ENCODE peak calls at places on chromosome 15, in six cellular contexts. W is neuronal stem cell, E is fibroblast of lung, L is PC-9, N is GM23248, I is neural progenitor cell. D is an unnamed sample. For H3K9me3, the result is how much of the 10 kb centered on the place peaks cover.

GRCh38 chr15:78322243-78322642 is 17.9 kb upstream of the CRABP1 start:
- DNase-seq in W (no peak), E (peak), L (peak), N (peak), I (no peak), D (no peak)

GRCh38 chr15:34721802-34722795 is 32.7 kb downstream of the GJD2 start:
- DNase-seq in W (peak), E (peak), L (peak), N (peak), I (peak), D (no peak)

GRCh38 chr15:37872661-37873060 is 61.8 kb upstream of the TMCO5A start:
- DNase-seq in W (no peak), E (no peak), L (no peak), N (peak), I (no peak), D (no peak)

GRCh38 chr15:34583399-34584320 is at the start of gene GOLGA8B:
- DNase-seq in W (peak), E (peak), L (peak), N (peak), I (peak), D (peak)

GRCh38 chr15:33098082-33099058 is 96.1 kb downstream of the FMN1 start:
- DNase-seq in W (no peak), E (peak), L (peak), N (peak), I (no peak), D (peak)

GRCh38 chr15:101052681-101053121 is 133.5 kb downstream of the LRRK1 start:
- DNase-seq in W (no peak), E (no peak), L (no peak), N (no peak), I (no peak), D (no peak)

GRCh38 chr15:96230557-96231181 is 99.8 kb upstream of the NR2F2 start:
- DNase-seq in W (no peak), E (peak), L (no peak), N (peak), I (no peak), D (peak)

GRCh38 chr15:79364571-79365240 is 53.8 kb downstream of the TMED3 start:
- DNase-seq in W (no peak), E (no peak), L (no peak), N (no peak), I (peak), D (no peak)

GRCh38 chr15:72136170-72137051 is 18.2 kb downstream of the SENP8 start:
- DNase-seq in W (no peak), E (peak), L (no peak), N (no peak), I (no peak), D (no peak)

GRCh38 chr15:99014803-99015676 is 7.4 kb upstream of the PGPEP1L start:
- DNase-seq in W (peak), E (peak), L (peak), N (peak), I (peak), D (no peak)

GRCh38 chr15:99017322-99017701 is 9.7 kb upstream of the PGPEP1L start:
- DNase-seq in W (no peak), E (no peak), L (no peak), N (no peak), I (no peak), D (no peak)

GRCh38 chr15:99019558-99020540 is 12.3 kb upstream of the PGPEP1L start:
- DNase-seq in W (no peak), E (peak), L (no peak), N (peak), I (no peak), D (no peak)

GRCh38 chr15:99015677-99016568 is 8.3 kb upstream of the PGPEP1L start:
- DNase-seq in W (peak), E (peak), L (peak), N (peak), I (peak), D (no peak)

DNA sequence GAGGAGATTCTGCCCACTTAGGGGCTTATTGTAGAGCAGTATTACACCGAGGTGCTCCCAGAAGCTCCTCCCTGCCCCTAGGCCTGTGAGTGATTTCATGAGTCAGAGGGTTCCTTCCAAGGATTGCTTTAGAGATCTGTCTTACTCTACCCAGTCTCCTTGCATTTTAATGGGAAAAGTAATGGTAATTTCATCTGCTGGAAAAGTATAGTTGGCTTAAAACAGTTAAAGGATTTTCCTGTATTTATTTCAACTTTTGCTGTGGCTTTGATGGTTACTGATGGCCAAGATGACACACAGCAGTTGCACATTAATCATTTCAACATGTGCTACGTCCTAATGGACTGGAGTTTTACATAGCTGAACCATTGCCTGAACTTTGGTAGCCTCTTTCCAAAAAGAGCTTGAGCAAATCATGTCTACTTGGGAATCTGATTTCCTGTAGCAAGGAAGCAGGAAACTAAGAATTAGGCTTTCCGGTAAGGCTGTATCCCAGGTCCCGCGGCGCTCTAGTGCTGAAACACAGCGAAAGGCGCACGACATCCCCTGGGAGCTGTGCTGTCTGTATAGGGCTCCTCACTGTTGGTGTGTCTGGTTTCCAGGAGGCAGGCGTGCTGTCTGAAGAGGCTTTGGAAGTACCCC is 9.2 kb upstream of the PGPEP1L start:
- DNase-seq in W (no peak), E (peak), L (peak), N (peak), I (no peak), D (no peak)
- H3K4me3 ChIP-seq in W (no peak), E (no peak), L (no peak), N (no peak), I (no peak), D (no peak)

GRCh38 chr15:76116138-76116885 is 56.5 kb downstream of the TMEM266 start:
- DNase-seq in W (no peak), E (no peak), L (no peak), N (no peak), I (peak), D (no peak)
- H3K9me3 ChIP-seq in W (under half), E (under half), L (under half), N (under half), I (under half), D (under half)

GRCh38 chr15:40964006-40964405 is 10.7 kb downstream of the CHAC1 start:
- DNase-seq in W (no peak), E (no peak), L (no peak), N (no peak), I (no peak), D (no peak)
- H2AFZ ChIP-seq in W (no peak), E (no peak), L (no peak), N (no peak), I (no peak), D (no peak)

DNA sequence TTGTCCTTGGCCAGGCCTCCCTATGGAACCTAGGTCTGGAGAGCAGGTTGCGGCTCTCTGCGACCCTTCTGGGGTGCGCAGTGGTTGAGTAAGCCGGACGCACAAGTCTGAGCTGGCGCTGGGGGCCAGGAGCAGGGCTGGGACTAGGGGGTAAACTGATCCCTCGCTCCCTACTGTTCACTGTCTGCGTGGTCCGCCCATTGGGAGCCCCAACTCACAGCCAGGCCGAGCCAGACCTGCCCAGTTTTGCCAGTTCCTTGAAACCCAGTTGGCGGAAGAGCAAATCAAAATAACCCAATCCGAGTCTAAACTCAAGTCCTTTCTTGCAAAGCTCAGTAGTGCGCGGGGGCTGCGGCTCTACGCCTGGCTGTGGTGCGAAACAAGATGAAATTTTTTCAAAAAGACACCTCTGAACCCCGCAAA is 17.5 kb downstream of the RGMA start:
- DNase-seq in W (no peak), E (peak), L (no peak), N (peak), I (peak), D (no peak)
- H3K4me3 ChIP-seq in W (peak), E (peak), L (peak), N (peak), I (peak), D (peak)

GRCh38 chr15:24823473-24823872 is 131.3 kb upstream of the SNRPN start:
- DNase-seq in W (peak), E (no peak), L (no peak), N (no peak), I (peak), D (no peak)
- H3K9me3 ChIP-seq in W (under half), E (under half), L (under half), N (under half), I (under half), D (under half)

DNA sequence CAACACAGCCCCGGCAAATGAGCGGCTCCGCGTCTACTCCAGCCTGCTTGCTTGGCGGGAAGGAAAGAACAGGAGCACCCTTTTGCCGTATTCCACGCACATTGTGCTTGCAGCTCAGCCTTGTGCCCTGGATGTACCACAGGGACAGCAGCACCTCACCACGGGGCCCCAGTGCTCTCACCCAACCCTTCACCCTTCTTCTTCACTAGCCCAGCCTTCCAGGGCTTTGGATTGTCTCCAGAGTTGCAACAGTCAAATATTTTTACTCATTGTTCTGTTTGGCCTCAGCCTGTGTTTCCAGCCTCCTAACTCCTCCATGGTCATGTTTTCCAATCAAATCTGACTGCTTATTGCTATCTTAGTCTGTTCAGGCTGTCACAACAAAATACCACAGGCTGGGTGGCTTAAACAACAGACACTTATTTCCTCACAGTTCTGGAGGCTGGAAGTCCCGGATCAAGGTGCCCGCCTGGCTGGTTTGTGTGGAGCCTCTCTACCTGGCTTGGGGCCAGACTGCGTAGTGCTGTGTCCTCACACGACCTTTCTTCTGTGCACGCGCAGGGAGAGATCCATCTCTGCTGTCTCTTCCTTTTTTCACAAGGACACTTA is 79.2 kb upstream of the ABHD17C start:
- DNase-seq in W (no peak), E (peak), L (peak), N (peak), I (no peak), D (no peak)
- H2AFZ ChIP-seq in W (no peak), E (peak), L (no peak), N (peak), I (peak), D (peak)

GRCh38 chr15:88904808-88905327 is 8.3 kb downstream of the MFGE8 start:
- DNase-seq in W (peak), E (peak), L (peak), N (peak), I (peak), D (no peak)
- H3K4me3 ChIP-seq in W (no peak), E (no peak), L (no peak), N (no peak), I (no peak), D (no peak)

GRCh38 chr15:26503998-26504397 is 268.9 kb downstream of the GABRB3 start:
- DNase-seq in W (no peak), E (no peak), L (no peak), N (no peak), I (no peak), D (no peak)
- H3K9me3 ChIP-seq in W (under half), E (under half), L (under half), N (under half), I (under half), D (under half)

GRCh38 chr15:98324341-98324970 is 323.9 kb upstream of the IGF1R start:
- DNase-seq in W (no peak), E (no peak), L (no peak), N (no peak), I (no peak), D (no peak)
- H2AFZ ChIP-seq in W (no peak), E (no peak), L (no peak), N (no peak), I (no peak), D (no peak)

GRCh38 chr15:35912196-35912595 is 366.2 kb upstream of the DPH6 start:
- DNase-seq in W (no peak), E (peak), L (no peak), N (peak), I (no peak), D (no peak)

GRCh38 chr15:35911052-35911780 is 365.3 kb upstream of the DPH6 start:
- DNase-seq in W (no peak), E (no peak), L (no peak), N (no peak), I (no peak), D (no peak)

GRCh38 chr15:35907507-35907906 is 361.5 kb upstream of the DPH6 start:
- DNase-seq in W (no peak), E (no peak), L (no peak), N (peak), I (no peak), D (no peak)

GRCh38 chr15:35910227-35910626 is 364.3 kb upstream of the DPH6 start:
- DNase-seq in W (no peak), E (no peak), L (no peak), N (no peak), I (no peak), D (no peak)

DNA sequence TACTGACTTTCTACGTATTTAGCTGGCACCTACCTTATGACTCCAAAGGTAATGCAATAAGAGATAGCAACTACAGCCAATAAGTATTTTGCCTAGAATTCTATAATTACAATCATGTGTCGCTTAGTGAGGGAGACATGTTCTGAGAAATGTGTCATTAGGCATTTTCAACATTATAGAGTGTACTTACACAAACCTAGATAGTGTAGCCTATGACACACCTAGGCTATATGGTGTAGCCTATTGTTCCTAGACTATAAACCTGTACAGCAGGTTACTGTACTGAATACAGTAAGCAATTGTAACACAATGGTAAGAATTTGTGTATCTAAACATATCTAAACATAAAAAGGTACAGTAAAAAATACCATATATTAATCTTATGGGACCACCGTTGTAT is 363.4 kb upstream of the DPH6 start:
- DNase-seq in W (no peak), E (no peak), L (no peak), N (no peak), I (no peak), D (no peak)
- H3K4me3 ChIP-seq in W (no peak), E (no peak), L (no peak), N (no peak), I (no peak), D (no peak)